ENCODE peak calls at places on chromosomes 11 and 22, in four cellular contexts. W, Q, X and U are unnamed samples.

GRCh38 chr22:19497245-19497644 is 17.5 kb downstream of the CDC45 start:
- DNase-seq in X (peak), Q (peak), W (peak), U (peak)

GRCh38 chr11:771617-772204 is 5.6 kb downstream of the GATD1 start:
- DNase-seq in Q (no peak), X (no peak), W (no peak), U (no peak)

GRCh38 chr11:76283190-76283589 is 76.9 kb upstream of the WNT11 start:
- DNase-seq in X (no peak), Q (no peak), W (no peak), U (no peak)

GRCh38 chr11:133718831-133719230 is 126.5 kb downstream of the SPATA19 start:
- DNase-seq in W (no peak), Q (no peak), X (no peak), U (no peak)

GRCh38 chr11:27621440-27622161 is 78.7 kb downstream of the BDNF start:
- DNase-seq in Q (peak), X (peak), W (no peak), U (no peak)

GRCh38 chr11:2442554-2442953 is 1.8 kb downstream of the TRPM5 start:
- DNase-seq in Q (no peak), X (no peak), W (no peak), U (no peak)

GRCh38 chr11:76654310-76654851 is 16.2 kb downstream of the LRRC32 start:
- DNase-seq in Q (peak), W (peak), X (peak), U (peak)

GRCh38 chr11:110134120-110134519 is 40.9 kb downstream of the ZC3H12C start:
- DNase-seq in Q (no peak), W (no peak), X (no peak), U (no peak)

GRCh38 chr11:33557201-33557600 is 143.4 kb downstream of the C11orf91 start:
- DNase-seq in Q (peak), W (peak), X (no peak), U (no peak)

GRCh38 chr11:20417771-20418170 is 30.3 kb downstream of the PRMT3 start:
- DNase-seq in W (no peak), X (no peak), Q (no peak), U (no peak)

GRCh38 chr11:96520939-96521338 is 131.1 kb downstream of the JRKL start:
- DNase-seq in X (no peak), Q (no peak), W (no peak), U (no peak)

GRCh38 chr11:2474059-2474901 is 29.5 kb downstream of the KCNQ1 start:
- DNase-seq in W (no peak), X (no peak), Q (no peak), U (no peak)

GRCh38 chr11:1041471-1041870 is 5.0 kb upstream of the MUC6 start:
- DNase-seq in W (no peak), X (no peak), Q (no peak), U (no peak)

GRCh38 chr11:109424893-109425292 is 2.9 kb downstream of the C11orf87 start:
- DNase-seq in X (no peak), Q (no peak), W (no peak), U (no peak)

GRCh38 chr11:124880958-124881357 is 15.7 kb downstream of the ROBO3 start:
- DNase-seq in X (no peak), W (no peak), Q (no peak), U (no peak)

GRCh38 chr11:124884869-124885479 is 12.7 kb downstream of the ROBO4 start:
- DNase-seq in X (no peak), W (no peak), Q (no peak), U (no peak)

GRCh38 chr11:124879999-124880611 is 14.9 kb downstream of the ROBO3 start:
- DNase-seq in X (no peak), W (no peak), Q (no peak), U (no peak)

GRCh38 chr11:124884340-124884739 is 13.3 kb downstream of the ROBO4 start:
- DNase-seq in W (no peak), Q (no peak), X (no peak), U (no peak)

GRCh38 chr11:124882339-124883071 is 15.2 kb downstream of the ROBO4 start:
- DNase-seq in W (no peak), X (no peak), Q (no peak), U (no peak)
- TF ChIP-seq CTCF in W (no peak), X (no peak), Q (no peak), U (no peak)

DNA sequence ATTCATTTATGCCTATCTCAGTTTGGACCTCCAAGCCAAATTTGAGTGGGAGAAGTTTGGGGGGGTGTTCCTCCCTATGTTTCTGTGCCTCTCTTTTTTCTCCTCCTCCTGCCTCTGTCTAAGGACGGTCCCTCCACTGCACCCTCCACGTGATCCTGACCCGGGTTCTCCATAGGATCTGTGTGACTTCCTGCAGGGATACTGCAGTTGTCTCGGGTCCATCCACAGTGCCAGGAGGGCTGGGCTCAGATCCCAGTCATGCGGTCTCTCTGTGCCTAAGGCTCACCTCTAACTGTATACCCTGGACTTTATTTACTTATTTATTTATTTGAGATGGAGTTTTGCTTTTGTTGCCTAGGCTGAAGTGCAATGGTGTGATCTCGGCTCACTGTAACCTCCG is 1354.5 kb downstream of the BRD1 start:
- DNase-seq in X (no peak), W (no peak), Q (no peak), U (no peak)
- H3K4me3 ChIP-seq in X (no peak), W (no peak), Q (no peak), U (no peak)

GRCh38 chr11:121119444-121119843 is 18.4 kb downstream of the TECTA start:
- DNase-seq in W (no peak), Q (peak), X (no peak), U (no peak)
- TF ChIP-seq CTCF in W (no peak), Q (no peak), X (no peak), U (no peak)

GRCh38 chr22:35914665-35915476 is 113.8 kb downstream of the RBFOX2 start:
- DNase-seq in X (peak), W (peak), Q (peak), U (peak)
- H3K4me3 ChIP-seq in X (peak), W (peak), Q (peak), U (peak)